ENCODE peak calls at places on chromosome 15, in seven cellular contexts. One of them, this sample, is unnamed.

GRCh38 chr15:25735550-25736384 is 127.4 kb downstream of the ATP10A start:
- DNase-seq in activated T-cell treated with anti-CD3 and anti-CD28 coated beads for 48 hours: no peak
- DNase-seq in neural progenitor cell: no peak
- DNase-seq in activated CD4-positive, alpha-beta T cell treated with anti-CD3 and anti-CD28 coated beads, Interleukin-2, amount 50 U/mL, for 4 hours: no peak
- DNase-seq in stimulated activated CD4-positive, alpha-beta T cell treated with anti-CD3 and anti-CD28 coated beads, Interleukin-12 subunit alpha, Interleukin-12 subunit beta, amount 100 ng/mL, for 4 hours: no peak
- DNase-seq in fibroblast of pulmonary artery: no peak
- DNase-seq in posterior vena cava: no peak
- DNase-seq in this sample: no peak

GRCh38 chr15:86929461-86929860 is 849.8 kb downstream of the AGBL1 start:
- DNase-seq in activated T-cell treated with anti-CD3 and anti-CD28 coated beads for 48 hours: no peak
- DNase-seq in stimulated activated CD4-positive, alpha-beta T cell treated with anti-CD3 and anti-CD28 coated beads, Interleukin-12 subunit alpha, Interleukin-12 subunit beta, amount 100 ng/mL, for 4 hours: no peak
- DNase-seq in fibroblast of pulmonary artery: no peak
- DNase-seq in activated CD4-positive, alpha-beta T cell treated with anti-CD3 and anti-CD28 coated beads, Interleukin-2, amount 50 U/mL, for 4 hours: no peak
- DNase-seq in posterior vena cava: no peak
- DNase-seq in neural progenitor cell: no peak
- DNase-seq in this sample: no peak

GRCh38 chr15:60444289-60444912 is 34.5 kb downstream of the ICE2 start:
- DNase-seq in activated T-cell treated with anti-CD3 and anti-CD28 coated beads for 48 hours: no peak
- DNase-seq in fibroblast of pulmonary artery: peak
- DNase-seq in neural progenitor cell: no peak
- DNase-seq in stimulated activated CD4-positive, alpha-beta T cell treated with anti-CD3 and anti-CD28 coated beads, Interleukin-12 subunit alpha, Interleukin-12 subunit beta, amount 100 ng/mL, for 4 hours: no peak
- DNase-seq in activated CD4-positive, alpha-beta T cell treated with anti-CD3 and anti-CD28 coated beads, Interleukin-2, amount 50 U/mL, for 4 hours: no peak
- DNase-seq in posterior vena cava: no peak
- DNase-seq in this sample: no peak

GRCh38 chr15:57251941-57252340 is 124.4 kb upstream of the CGNL1 start:
- DNase-seq in activated CD4-positive, alpha-beta T cell treated with anti-CD3 and anti-CD28 coated beads, Interleukin-2, amount 50 U/mL, for 4 hours: no peak
- DNase-seq in neural progenitor cell: no peak
- DNase-seq in fibroblast of pulmonary artery: peak
- DNase-seq in posterior vena cava: no peak
- DNase-seq in activated T-cell treated with anti-CD3 and anti-CD28 coated beads for 48 hours: no peak
- DNase-seq in stimulated activated CD4-positive, alpha-beta T cell treated with anti-CD3 and anti-CD28 coated beads, Interleukin-12 subunit alpha, Interleukin-12 subunit beta, amount 100 ng/mL, for 4 hours: no peak
- DNase-seq in this sample: no peak

GRCh38 chr15:64738231-64739095 is 36.9 kb downstream of the RBPMS2 start:
- DNase-seq in stimulated activated CD4-positive, alpha-beta T cell treated with anti-CD3 and anti-CD28 coated beads, Interleukin-12 subunit alpha, Interleukin-12 subunit beta, amount 100 ng/mL, for 4 hours: no peak
- DNase-seq in activated T-cell treated with anti-CD3 and anti-CD28 coated beads for 48 hours: no peak
- DNase-seq in fibroblast of pulmonary artery: no peak
- DNase-seq in posterior vena cava: no peak
- DNase-seq in activated CD4-positive, alpha-beta T cell treated with anti-CD3 and anti-CD28 coated beads, Interleukin-2, amount 50 U/mL, for 4 hours: no peak
- DNase-seq in neural progenitor cell: peak
- DNase-seq in this sample: no peak

GRCh38 chr15:63901912-63902670 is 68.3 kb upstream of the HERC1 start:
- DNase-seq in posterior vena cava: no peak
- DNase-seq in activated T-cell treated with anti-CD3 and anti-CD28 coated beads for 48 hours: no peak
- DNase-seq in neural progenitor cell: no peak
- DNase-seq in fibroblast of pulmonary artery: no peak
- DNase-seq in activated CD4-positive, alpha-beta T cell treated with anti-CD3 and anti-CD28 coated beads, Interleukin-2, amount 50 U/mL, for 4 hours: no peak
- DNase-seq in stimulated activated CD4-positive, alpha-beta T cell treated with anti-CD3 and anti-CD28 coated beads, Interleukin-12 subunit alpha, Interleukin-12 subunit beta, amount 100 ng/mL, for 4 hours: no peak
- DNase-seq in this sample: no peak

GRCh38 chr15:43792761-43793493 is 807 bp downstream of the SERF2 start:
- DNase-seq in stimulated activated CD4-positive, alpha-beta T cell treated with anti-CD3 and anti-CD28 coated beads, Interleukin-12 subunit alpha, Interleukin-12 subunit beta, amount 100 ng/mL, for 4 hours: no peak
- DNase-seq in neural progenitor cell: peak
- DNase-seq in posterior vena cava: peak
- DNase-seq in activated T-cell treated with anti-CD3 and anti-CD28 coated beads for 48 hours: no peak
- DNase-seq in activated CD4-positive, alpha-beta T cell treated with anti-CD3 and anti-CD28 coated beads, Interleukin-2, amount 50 U/mL, for 4 hours: peak
- DNase-seq in fibroblast of pulmonary artery: peak
- DNase-seq in this sample: no peak

GRCh38 chr15:68885070-68885469 is 45.3 kb upstream of the SPESP1 start:
- DNase-seq in activated CD4-positive, alpha-beta T cell treated with anti-CD3 and anti-CD28 coated beads, Interleukin-2, amount 50 U/mL, for 4 hours: no peak
- DNase-seq in activated T-cell treated with anti-CD3 and anti-CD28 coated beads for 48 hours: no peak
- DNase-seq in fibroblast of pulmonary artery: peak
- DNase-seq in posterior vena cava: no peak
- DNase-seq in neural progenitor cell: no peak
- DNase-seq in stimulated activated CD4-positive, alpha-beta T cell treated with anti-CD3 and anti-CD28 coated beads, Interleukin-12 subunit alpha, Interleukin-12 subunit beta, amount 100 ng/mL, for 4 hours: no peak
- DNase-seq in this sample: no peak

GRCh38 chr15:72342385-72342784 is 22.4 kb upstream of the CELF6 start:
- DNase-seq in activated T-cell treated with anti-CD3 and anti-CD28 coated beads for 48 hours: peak
- DNase-seq in neural progenitor cell: peak
- DNase-seq in stimulated activated CD4-positive, alpha-beta T cell treated with anti-CD3 and anti-CD28 coated beads, Interleukin-12 subunit alpha, Interleukin-12 subunit beta, amount 100 ng/mL, for 4 hours: peak
- DNase-seq in activated CD4-positive, alpha-beta T cell treated with anti-CD3 and anti-CD28 coated beads, Interleukin-2, amount 50 U/mL, for 4 hours: peak
- DNase-seq in posterior vena cava: no peak
- DNase-seq in fibroblast of pulmonary artery: peak
- DNase-seq in this sample: peak

This sample was measured in DND-41.